ENCODE peak calls at places on chromosomes 2 and 18, in ten cellular contexts. W, V, E, T, N, R, S, H, F and K are unnamed samples.

GRCh38 chr18:48727685-48728084 is 188.9 kb downstream of the CTIF start:
- DNase-seq in R (no peak), T (no peak), V (no peak), F (no peak), E (no peak), N (no peak), H (no peak), W (no peak), S (no peak), K (no peak)

GRCh38 chr2:140465301-140465700 is 1665.5 kb downstream of the LRP1B start:
- DNase-seq in H (no peak), F (no peak), N (no peak), T (no peak), R (no peak), W (no peak), E (no peak), S (no peak), V (no peak), K (no peak)

GRCh38 chr2:79139423-79139822 is 19.1 kb downstream of the REG1A start:
- DNase-seq in V (no peak), S (no peak), W (no peak), H (no peak), F (no peak), R (no peak), N (no peak), E (no peak), T (no peak), K (no peak)

GRCh38 chr2:134401081-134401497 is 147.2 kb downstream of the MGAT5 start:
- DNase-seq in F (no peak), V (no peak), W (no peak), R (no peak), N (peak), S (no peak), E (no peak), H (no peak), T (no peak), K (no peak)

GRCh38 chr2:196370386-196370785 is 199.0 kb upstream of the STK17B start:
- DNase-seq in S (no peak), H (no peak), F (no peak), T (no peak), V (no peak), R (no peak), N (no peak), W (no peak), E (no peak), K (no peak)

GRCh38 chr2:165985120-165985519 is 31.5 kb upstream of the TTC21B start:
- DNase-seq in T (no peak), N (no peak), R (no peak), H (no peak), F (no peak), S (no peak), V (no peak), W (no peak), E (no peak), K (no peak)

GRCh38 chr2:52260904-52261303 is 1229.0 kb upstream of the NRXN1 start:
- DNase-seq in V (no peak), T (no peak), S (no peak), N (no peak), F (no peak), W (no peak), R (no peak), E (no peak), H (no peak), K (no peak)

GRCh38 chr18:62183578-62184195 is 3.2 kb downstream of the PIGN start:
- DNase-seq in R (peak), N (peak), S (peak), V (no peak), W (peak), F (peak), T (no peak), H (peak), E (peak), K (peak)

GRCh38 chr2:49044680-49045079 is 109.6 kb downstream of the FSHR start:
- DNase-seq in F (no peak), R (no peak), T (no peak), N (peak), S (no peak), H (peak), E (no peak), W (peak), V (no peak), K (peak)

GRCh38 chr2:72572501-72572900 is 253.3 kb downstream of the EXOC6B start:
- DNase-seq in H (no peak), F (no peak), T (no peak), V (no peak), W (no peak), S (no peak), N (no peak), E (no peak), R (no peak), K (no peak)

GRCh38 chr2:73823916-73824523 is 4.7 kb upstream of the STAMBP start:
- DNase-seq in H (peak), V (no peak), N (peak), T (no peak), F (peak), E (no peak), S (no peak), W (peak), R (peak), K (peak)

GRCh38 chr2:217142649-217143266 is 282.9 kb upstream of the TNP1 start:
- DNase-seq in V (peak), E (no peak), S (no peak), W (no peak), N (peak), R (no peak), F (no peak), T (no peak), H (peak), K (peak)

GRCh38 chr2:133871810-133872209 is 303.5 kb upstream of the NCKAP5 start:
- DNase-seq in R (no peak), S (no peak), N (no peak), H (no peak), W (no peak), F (no peak), V (no peak), T (no peak), E (no peak), K (no peak)

GRCh38 chr2:150572961-150573395 is 85.5 kb upstream of the RND3 start:
- DNase-seq in F (no peak), N (no peak), V (no peak), R (peak), W (no peak), T (no peak), S (no peak), E (no peak), H (no peak), K (no peak)

GRCh38 chr2:54492335-54492734 is 36.2 kb downstream of the SPTBN1 start:
- DNase-seq in W (no peak), T (no peak), E (no peak), V (no peak), S (no peak), R (no peak), F (no peak), H (no peak), N (no peak), K (no peak)

GRCh38 chr18:57337890-57338289 is 14.5 kb upstream of the ST8SIA3 start:
- DNase-seq in T (no peak), S (no peak), R (no peak), F (no peak), V (no peak), N (no peak), E (no peak), H (no peak), W (no peak), K (no peak)

GRCh38 chr2:187215576-187216240 is 232.3 kb downstream of the CALCRL start:
- DNase-seq in S (no peak), H (no peak), N (no peak), F (no peak), T (no peak), R (no peak), E (no peak), V (no peak), W (no peak), K (no peak)